ENCODE peak calls at places on chromosome 7, in seven cellular contexts. Z is A549, D is lower leg skin, W is prostate gland, Q is fibroblast of pulmonary artery, M is WTC11, X is mesothelial cell of epicardium. J is an unnamed sample.

GRCh38 chr7:108311446-108312168 is 144.6 kb downstream of the NRCAM start:
- DNase-seq in Z (no peak), D (no peak), W (no peak), Q (peak), M (no peak), X (no peak), J (no peak)

GRCh38 chr7:47474937-47475879 is 106.7 kb downstream of the TNS3 start:
- DNase-seq in Z (peak), D (peak), W (peak), Q (peak), M (peak), X (no peak), J (peak)

GRCh38 chr7:38584443-38585210 is 46.5 kb downstream of the AMPH start:
- DNase-seq in Z (no peak), D (no peak), W (no peak), Q (peak), M (no peak), X (no peak), J (no peak)

GRCh38 chr7:18179058-18179457 is 151.4 kb upstream of the PRPS1L1 start:
- DNase-seq in Z (peak), D (no peak), W (no peak), Q (no peak), M (no peak), X (no peak), J (no peak)

GRCh38 chr7:74320645-74321178 is 31.5 kb downstream of the CLIP2 start:
- DNase-seq in Z (no peak), D (no peak), W (no peak), Q (no peak), M (no peak), X (no peak), J (no peak)

GRCh38 chr7:106858618-106859532 is 6.2 kb upstream of the PIK3CG start:
- DNase-seq in Z (peak), D (no peak), W (no peak), Q (no peak), M (no peak), X (peak), J (peak)

GRCh38 chr7:48347426-48347825 is 176.2 kb downstream of the ABCA13 start:
- DNase-seq in Z (no peak), D (no peak), W (no peak), Q (no peak), M (no peak), X (no peak), J (no peak)

GRCh38 chr7:108497082-108497725 is 28.7 kb downstream of the PNPLA8 start:
- DNase-seq in Z (peak), D (no peak), W (no peak), Q (peak), M (peak), X (no peak), J (peak)

GRCh38 chr7:135206887-135207738 is 4.2 kb downstream of the WDR91 start:
- DNase-seq in Z (no peak), D (no peak), W (no peak), Q (no peak), M (no peak), X (no peak), J (no peak)

GRCh38 chr7:134618756-134619530 is 27.7 kb upstream of the BPGM start:
- DNase-seq in Z (no peak), D (no peak), W (no peak), Q (peak), M (no peak), X (no peak), J (no peak)

GRCh38 chr7:25812086-25812855 is 339.7 kb upstream of the NFE2L3 start:
- DNase-seq in Z (no peak), D (no peak), W (no peak), Q (no peak), M (no peak), X (no peak), J (no peak)

GRCh38 chr7:97733276-97734206 is 1.7 kb downstream of the TAC1 start:
- DNase-seq in Z (no peak), D (no peak), W (no peak), Q (no peak), M (peak), X (no peak), J (peak)

GRCh38 chr7:51314041-51314440 is 2.6 kb downstream of the COBL start:
- DNase-seq in Z (no peak), D (no peak), W (no peak), Q (no peak), M (no peak), X (no peak), J (no peak)

GRCh38 chr7:146656988-146657387 is 540.4 kb downstream of the CNTNAP2 start:
- DNase-seq in Z (no peak), D (no peak), W (no peak), Q (no peak), M (no peak), X (no peak), J (no peak)

GRCh38 chr7:129939881-129940280 is 12.9 kb downstream of the UBE2H start:
- DNase-seq in Z (no peak), D (peak), W (no peak), Q (no peak), M (no peak), X (no peak), J (no peak)

DNA sequence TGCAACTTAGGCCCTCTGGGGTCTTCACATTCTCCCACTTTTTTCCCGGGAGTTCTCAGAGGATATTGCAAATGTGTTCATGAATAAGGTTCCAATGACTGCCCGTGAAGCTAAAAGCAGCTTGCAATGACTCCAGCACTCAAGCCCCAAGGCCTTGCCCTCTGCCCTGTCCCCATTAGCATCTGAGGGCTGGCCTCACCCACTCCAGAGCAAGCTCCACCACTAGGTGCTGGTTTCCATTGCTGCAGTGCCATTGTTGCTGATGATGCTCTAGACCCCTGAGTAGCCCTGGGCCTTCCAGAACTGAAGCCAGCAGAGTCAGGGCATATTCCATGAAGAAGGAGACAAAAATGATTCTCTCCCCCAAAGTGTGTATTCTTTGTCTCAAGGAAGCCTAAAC is 236.8 kb downstream of the DYNC1I1 start:
- DNase-seq in Z (no peak), D (no peak), W (no peak), Q (no peak), M (no peak), X (no peak), J (no peak)
- TF ChIP-seq CTCF in Z (no peak), D (no peak), W (no peak), Q (no peak), M (no peak), X (no peak), J (no peak)

DNA sequence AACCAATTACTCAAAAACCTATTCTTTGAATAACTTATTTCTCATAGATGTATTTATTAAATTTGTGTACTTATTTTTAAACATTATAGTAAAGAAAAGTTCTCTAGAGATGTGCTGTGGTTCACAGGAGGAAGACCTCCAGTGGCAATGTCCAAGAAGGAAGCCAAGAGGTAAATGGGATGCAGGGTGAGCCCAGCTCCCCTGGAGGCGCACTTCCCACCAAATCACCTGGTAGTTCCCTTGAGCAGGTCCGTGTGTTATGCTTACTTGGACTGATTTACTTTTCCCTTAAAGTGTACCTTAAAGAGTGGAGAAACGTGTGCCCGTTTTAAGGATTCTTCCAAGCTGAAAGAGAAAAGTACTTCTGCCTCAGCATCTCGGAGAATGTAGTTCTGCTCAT is 55.3 kb downstream of the PAXIP1 start:
- DNase-seq in Z (peak), D (no peak), W (no peak), Q (no peak), M (no peak), X (no peak), J (no peak)
- TF ChIP-seq CTCF in Z (no peak), D (no peak), W (no peak), Q (no peak), M (no peak), X (no peak), J (no peak)

DNA sequence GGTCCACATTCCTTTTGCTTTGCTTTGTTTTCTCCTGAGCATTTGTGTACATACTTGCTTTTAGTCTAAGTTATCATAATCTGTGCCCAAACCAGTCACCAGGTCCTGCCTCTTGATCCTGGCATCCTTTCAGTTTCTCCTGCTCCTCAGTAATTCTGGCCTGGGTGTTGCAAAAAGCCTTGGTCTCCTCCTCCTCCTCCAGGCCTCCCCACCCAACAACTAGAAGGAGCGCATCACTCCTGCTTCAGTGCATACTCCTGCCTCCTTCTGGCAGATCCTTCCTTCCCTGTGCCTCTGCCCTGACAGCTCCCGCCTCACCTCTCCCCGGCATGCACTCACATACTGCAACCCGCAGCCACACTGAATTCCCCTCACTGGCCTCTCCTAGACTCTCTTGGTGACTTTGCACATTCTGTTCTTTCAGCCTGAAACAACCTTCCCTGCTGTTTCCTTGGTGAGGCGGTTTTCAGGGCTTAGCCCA is 2.3 kb downstream of the DENND2A start:
- DNase-seq in Z (peak), D (peak), W (no peak), Q (peak), M (peak), X (no peak), J (no peak)
- TF ChIP-seq CTCF in Z (no peak), D (no peak), W (no peak), Q (peak), M (no peak), X (no peak), J (no peak)

DNA sequence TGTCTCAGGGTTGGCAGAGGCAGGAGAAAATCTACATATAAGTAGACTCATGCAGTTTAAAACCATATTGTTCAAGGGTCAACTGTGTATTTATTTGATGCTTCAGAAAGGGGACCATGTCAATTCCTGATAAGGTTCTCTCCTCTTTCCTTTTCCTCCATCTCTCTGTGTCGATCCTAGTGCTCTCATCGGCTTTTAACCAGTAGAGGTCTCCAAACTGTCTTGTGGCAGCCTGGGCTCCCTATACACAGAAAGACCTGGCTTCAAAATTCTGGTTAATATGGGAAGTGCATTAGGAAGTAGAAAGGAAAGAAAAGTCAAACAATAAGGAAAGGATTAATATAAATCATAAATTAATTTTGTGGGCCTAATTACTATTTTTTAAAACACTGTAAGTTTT is 304.4 kb upstream of the C7orf33 start:
- DNase-seq in Z (peak), D (no peak), W (no peak), Q (no peak), M (no peak), X (no peak), J (no peak)
- TF ChIP-seq CTCF in Z (peak), D (no peak), W (peak), Q (peak), M (no peak), X (no peak), J (peak)

GRCh38 chr7:151008143-151008510 is 16.2 kb downstream of the ATG9B start:
- DNase-seq in Z (no peak), D (no peak), W (no peak), Q (peak), M (no peak), X (no peak), J (no peak)

GRCh38 chr7:151010002-151010306 is 14.3 kb downstream of the ATG9B start:
- DNase-seq in Z (no peak), D (no peak), W (no peak), Q (no peak), M (no peak), X (no peak), J (no peak)

GRCh38 chr7:151010307-151011096 is 13.8 kb downstream of the ATG9B start:
- DNase-seq in Z (no peak), D (no peak), W (no peak), Q (peak), M (no peak), X (no peak), J (no peak)

GRCh38 chr7:151008511-151009323 is 15.6 kb downstream of the ATG9B start:
- DNase-seq in Z (peak), D (peak), W (no peak), Q (peak), M (peak), X (no peak), J (peak)

DNA sequence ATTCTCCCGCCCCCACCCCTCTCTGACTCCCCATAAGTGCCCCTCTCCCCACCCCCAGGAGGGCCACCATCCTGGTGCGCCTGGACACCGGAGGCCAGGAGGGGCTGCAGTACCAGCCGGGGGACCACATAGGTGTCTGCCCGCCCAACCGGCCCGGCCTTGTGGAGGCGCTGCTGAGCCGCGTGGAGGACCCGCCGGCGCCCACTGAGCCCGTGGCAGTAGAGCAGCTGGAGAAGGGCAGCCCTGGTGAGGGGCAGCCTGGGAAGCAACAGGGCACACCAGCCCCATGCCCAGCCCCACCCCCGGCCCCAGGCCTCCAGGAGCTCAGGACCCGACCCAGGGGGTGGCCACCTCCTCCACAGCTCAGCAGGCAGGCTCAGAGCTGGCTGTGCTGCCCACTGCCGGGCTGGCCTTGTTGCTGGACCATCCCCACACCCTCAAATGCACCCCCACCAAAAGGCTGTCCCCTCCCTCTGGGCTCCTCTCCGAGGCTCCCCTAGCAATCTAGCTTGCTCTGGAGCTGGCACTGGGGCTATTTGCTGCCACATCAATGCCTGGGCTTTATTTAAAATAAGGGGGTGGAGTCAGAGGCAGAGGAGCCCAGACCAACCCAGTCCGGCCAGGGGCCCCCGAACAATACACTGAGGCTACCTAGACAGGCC is 14.8 kb downstream of the ATG9B start:
- DNase-seq in Z (no peak), D (no peak), W (no peak), Q (no peak), M (peak), X (no peak), J (no peak)
- TF ChIP-seq CTCF in Z (no peak), D (no peak), W (no peak), Q (no peak), M (no peak), X (no peak), J (no peak)

DNA sequence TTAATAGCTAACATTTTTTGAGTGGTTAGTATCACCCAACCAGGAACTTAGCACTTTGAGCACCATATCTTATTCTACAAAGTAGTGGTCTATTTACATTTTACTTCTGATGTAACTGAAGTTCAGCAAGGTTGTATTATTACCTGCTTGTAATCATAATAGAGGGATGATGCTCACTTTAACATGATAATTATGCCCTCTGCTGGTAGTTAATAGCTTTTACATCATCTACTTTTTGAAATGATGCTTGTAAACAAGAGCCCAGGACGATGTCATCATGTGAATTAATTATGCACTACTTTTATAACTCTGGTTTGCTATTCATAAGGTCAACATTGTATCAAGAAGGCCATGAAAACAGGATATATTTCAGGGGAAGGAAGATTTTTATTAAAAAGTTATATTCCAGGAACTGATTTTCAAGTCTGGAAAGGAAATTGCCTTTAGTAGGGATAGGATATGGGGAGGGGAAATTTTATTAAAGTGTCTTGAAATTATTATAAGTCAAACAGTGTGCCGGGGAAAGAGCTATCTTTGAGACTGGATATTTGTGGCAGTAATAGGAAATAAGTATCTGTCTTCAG is 80.3 kb upstream of the SCIN start:
- DNase-seq in Z (peak), D (no peak), W (no peak), Q (peak), M (no peak), X (no peak), J (no peak)
- TF ChIP-seq CTCF in Z (peak), D (no peak), W (peak), Q (peak), M (peak), X (peak), J (peak)

GRCh38 chr7:31761646-31762045 is 74.6 kb downstream of the PPP1R17 start:
- DNase-seq in Z (no peak), D (no peak), W (no peak), Q (no peak), M (no peak), X (no peak), J (no peak)

GRCh38 chr7:31767686-31768358 is 80.8 kb downstream of the PPP1R17 start:
- DNase-seq in Z (no peak), D (no peak), W (no peak), Q (no peak), M (peak), X (no peak), J (no peak)

GRCh38 chr7:31758770-31759169 is 71.8 kb downstream of the PPP1R17 start:
- DNase-seq in Z (no peak), D (no peak), W (no peak), Q (no peak), M (no peak), X (no peak), J (no peak)

GRCh38 chr7:31764457-31764856 is 77.4 kb downstream of the PPP1R17 start:
- DNase-seq in Z (peak), D (no peak), W (no peak), Q (no peak), M (no peak), X (no peak), J (no peak)

DNA sequence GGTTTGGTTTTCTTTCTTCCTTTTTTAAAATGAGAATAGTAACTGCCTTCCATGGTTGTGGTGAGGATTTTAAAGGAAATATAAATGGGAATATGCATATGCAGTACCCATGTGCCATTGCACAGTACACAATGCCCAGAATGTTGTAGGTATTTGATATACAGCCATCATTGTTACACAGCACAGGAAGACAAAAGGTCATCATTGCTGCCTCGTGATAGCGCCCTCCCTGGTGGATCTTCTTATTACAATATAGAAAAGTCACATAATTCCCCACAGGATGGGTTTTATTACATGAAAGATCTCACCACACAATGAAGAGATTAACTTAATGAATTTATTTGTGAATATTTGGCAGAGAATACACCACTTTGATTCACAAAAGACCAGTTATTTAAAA is 76.5 kb downstream of the PPP1R17 start:
- DNase-seq in Z (peak), D (no peak), W (no peak), Q (no peak), M (no peak), X (no peak), J (no peak)
- TF ChIP-seq CTCF in Z (no peak), D (no peak), W (no peak), Q (peak), M (peak), X (peak), J (no peak)

DNA sequence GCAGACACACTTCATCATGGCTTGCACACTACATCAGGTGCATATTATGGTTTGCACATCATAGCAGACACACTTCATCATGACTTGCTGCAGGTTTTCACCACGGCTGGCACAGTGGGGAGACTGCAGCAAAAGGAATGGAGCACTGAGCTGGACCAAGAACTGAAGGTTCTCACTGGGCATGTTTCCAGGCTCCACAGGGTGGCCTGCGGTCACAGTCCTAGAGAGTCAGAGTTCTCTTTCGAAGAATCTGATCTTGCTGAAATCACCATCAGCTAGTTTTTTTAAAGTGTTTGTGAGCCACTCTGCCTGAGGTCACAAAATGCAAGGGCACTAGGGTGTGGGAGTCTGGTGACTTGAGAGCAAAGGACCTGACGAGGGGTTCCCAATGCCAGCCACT is 140.4 kb upstream of the NPY start:
- DNase-seq in Z (no peak), D (no peak), W (no peak), Q (no peak), M (no peak), X (no peak), J (no peak)
- TF ChIP-seq CTCF in Z (no peak), D (no peak), W (no peak), Q (no peak), M (no peak), X (no peak), J (no peak)

GRCh38 chr7:103538964-103539709 is 93.1 kb upstream of the SLC26A5 start:
- DNase-seq in Z (no peak), D (no peak), W (no peak), Q (no peak), M (no peak), X (no peak), J (no peak)
- TF ChIP-seq CTCF in Z (no peak), D (no peak), W (no peak), Q (no peak), M (no peak), X (no peak), J (no peak)

GRCh38 chr7:77439572-77439971 is 23.4 kb upstream of the GSAP start:
- DNase-seq in Z (peak), D (no peak), W (peak), Q (no peak), M (no peak), X (no peak), J (peak)
- TF ChIP-seq CTCF in Z (peak), D (no peak), W (peak), Q (peak), M (no peak), X (no peak), J (no peak)